ENCODE peak calls at places on chromosomes 1 and 21, in six cellular contexts. One of them, this sample, is unnamed.
A peak's percentile ranks its signal among the peaks of the same experiment; 100 is the strongest.

GRCh38 chr1:12464627-12465056 is 153.4 kb downstream of the DHRS3 start:
- DNase-seq in left ventricle myocardium inferior: no peak
- DNase-seq in Peyer's patch: no peak
- DNase-seq in activated B cell treated with CpG ODN at 0.5 μM for 24 hours: no peak
- DNase-seq in A549: no peak
- DNase-seq in hepatocyte: peak; percentile 60
- DNase-seq in this sample: no peak

GRCh38 chr1:76390451-76390850 is 315.9 kb downstream of the ST6GALNAC3 start:
- DNase-seq in hepatocyte: peak; percentile 7
- DNase-seq in left ventricle myocardium inferior: no peak
- DNase-seq in activated B cell treated with CpG ODN at 0.5 μM for 24 hours: no peak
- DNase-seq in Peyer's patch: no peak
- DNase-seq in A549: no peak
- DNase-seq in this sample: no peak

GRCh38 chr1:118485757-118486156 is 300.7 kb upstream of the SPAG17 start:
- DNase-seq in activated B cell treated with CpG ODN at 0.5 μM for 24 hours: no peak
- DNase-seq in hepatocyte: no peak
- DNase-seq in Peyer's patch: no peak
- DNase-seq in A549: no peak
- DNase-seq in left ventricle myocardium inferior: no peak
- DNase-seq in this sample: no peak

GRCh38 chr1:221272940-221273339 is 393.7 kb downstream of the HLX start:
- DNase-seq in A549: peak; percentile 20
- DNase-seq in left ventricle myocardium inferior: no peak
- DNase-seq in Peyer's patch: no peak
- DNase-seq in hepatocyte: no peak
- DNase-seq in activated B cell treated with CpG ODN at 0.5 μM for 24 hours: no peak
- DNase-seq in this sample: no peak

GRCh38 chr1:235069577-235070563 is 58.8 kb downstream of the TOMM20 start:
- DNase-seq in left ventricle myocardium inferior: peak; percentile 55
- DNase-seq in activated B cell treated with CpG ODN at 0.5 μM for 24 hours: no peak
- DNase-seq in hepatocyte: peak; percentile 42
- DNase-seq in Peyer's patch: no peak
- DNase-seq in A549: peak; percentile 93
- DNase-seq in this sample: no peak

GRCh38 chr1:112971006-112971405 is 15.0 kb upstream of the SLC16A1 start:
- DNase-seq in Peyer's patch: no peak
- DNase-seq in hepatocyte: no peak
- DNase-seq in left ventricle myocardium inferior: no peak
- DNase-seq in A549: no peak
- DNase-seq in activated B cell treated with CpG ODN at 0.5 μM for 24 hours: no peak
- DNase-seq in this sample: no peak

GRCh38 chr1:104629589-104629988 is 879.9 kb downstream of the AMY1C start:
- DNase-seq in activated B cell treated with CpG ODN at 0.5 μM for 24 hours: no peak
- DNase-seq in left ventricle myocardium inferior: no peak
- DNase-seq in Peyer's patch: no peak
- DNase-seq in A549: no peak
- DNase-seq in hepatocyte: no peak
- DNase-seq in this sample: no peak

GRCh38 chr1:27418786-27419185 is 26.4 kb downstream of the GPR3 start:
- DNase-seq in A549: no peak
- DNase-seq in Peyer's patch: no peak
- DNase-seq in left ventricle myocardium inferior: no peak
- DNase-seq in activated B cell treated with CpG ODN at 0.5 μM for 24 hours: no peak
- DNase-seq in hepatocyte: no peak
- DNase-seq in this sample: no peak

GRCh38 chr1:203129501-203130231 is 2.1 kb downstream of the ADORA1 start:
- DNase-seq in activated B cell treated with CpG ODN at 0.5 μM for 24 hours: no peak
- DNase-seq in left ventricle myocardium inferior: peak; percentile 76
- DNase-seq in hepatocyte: no peak
- DNase-seq in A549: no peak
- DNase-seq in Peyer's patch: no peak
- DNase-seq in this sample: no peak

GRCh38 chr1:19007491-19008441 is 51.3 kb upstream of the IFFO2 start:
- DNase-seq in A549: peak; percentile 92
- DNase-seq in activated B cell treated with CpG ODN at 0.5 μM for 24 hours: no peak
- DNase-seq in left ventricle myocardium inferior: no peak
- DNase-seq in Peyer's patch: no peak
- DNase-seq in hepatocyte: no peak
- DNase-seq in this sample: no peak

GRCh38 chr1:97814121-97814520 is 106.7 kb downstream of the DPYD start:
- DNase-seq in left ventricle myocardium inferior: no peak
- DNase-seq in A549: no peak
- DNase-seq in Peyer's patch: no peak
- DNase-seq in hepatocyte: no peak
- DNase-seq in activated B cell treated with CpG ODN at 0.5 μM for 24 hours: no peak
- DNase-seq in this sample: no peak

GRCh38 chr1:17274186-17275170 is 25.6 kb downstream of the PADI3 start:
- DNase-seq in activated B cell treated with CpG ODN at 0.5 μM for 24 hours: no peak
- DNase-seq in A549: peak; percentile 69
- DNase-seq in left ventricle myocardium inferior: no peak
- DNase-seq in hepatocyte: peak; percentile 35
- DNase-seq in Peyer's patch: no peak
- DNase-seq in this sample: peak; percentile 62

GRCh38 chr1:6002714-6003501 is 10.7 kb upstream of the NPHP4 start:
- DNase-seq in A549: no peak
- DNase-seq in hepatocyte: no peak
- DNase-seq in activated B cell treated with CpG ODN at 0.5 μM for 24 hours: no peak
- DNase-seq in Peyer's patch: no peak
- DNase-seq in left ventricle myocardium inferior: peak; percentile 77
- DNase-seq in this sample: no peak

GRCh38 chr1:16248603-16249534 is 11.9 kb upstream of the CPLANE2 start:
- DNase-seq in hepatocyte: peak; percentile 78
- DNase-seq in Peyer's patch: peak; percentile 27
- DNase-seq in A549: no peak
- DNase-seq in activated B cell treated with CpG ODN at 0.5 μM for 24 hours: no peak
- DNase-seq in left ventricle myocardium inferior: peak; percentile 86
- DNase-seq in this sample: no peak

GRCh38 chr21:28392436-28392835 is 600.2 kb downstream of the LTN1 start:
- DNase-seq in left ventricle myocardium inferior: no peak
- DNase-seq in A549: no peak
- DNase-seq in Peyer's patch: no peak
- DNase-seq in activated B cell treated with CpG ODN at 0.5 μM for 24 hours: no peak
- DNase-seq in hepatocyte: peak; percentile 10
- DNase-seq in this sample: no peak

GRCh38 chr1:240356568-240356967 is 255.4 kb downstream of the GREM2 start:
- DNase-seq in A549: no peak
- DNase-seq in hepatocyte: no peak
- DNase-seq in Peyer's patch: no peak
- DNase-seq in left ventricle myocardium inferior: no peak
- DNase-seq in activated B cell treated with CpG ODN at 0.5 μM for 24 hours: no peak
- DNase-seq in this sample: no peak

GRCh38 chr1:156091610-156092009 is 9.3 kb upstream of the MEX3A start:
- DNase-seq in left ventricle myocardium inferior: no peak
- DNase-seq in hepatocyte: no peak
- DNase-seq in A549: no peak
- DNase-seq in activated B cell treated with CpG ODN at 0.5 μM for 24 hours: no peak
- DNase-seq in Peyer's patch: no peak
- DNase-seq in this sample: no peak

GRCh38 chr1:9260086-9260766 is 25.7 kb downstream of the H6PD start:
- DNase-seq in activated B cell treated with CpG ODN at 0.5 μM for 24 hours: no peak
- DNase-seq in A549: peak; percentile 34
- DNase-seq in hepatocyte: no peak
- DNase-seq in left ventricle myocardium inferior: no peak
- DNase-seq in Peyer's patch: no peak
- DNase-seq in this sample: no peak

GRCh38 chr1:109392788-109393580 is 4.7 kb downstream of the SORT1 start:
- DNase-seq in hepatocyte: peak; percentile 74
- DNase-seq in Peyer's patch: peak; percentile 21
- DNase-seq in left ventricle myocardium inferior: peak; percentile 74
- DNase-seq in A549: peak; percentile 18
- DNase-seq in activated B cell treated with CpG ODN at 0.5 μM for 24 hours: no peak
- DNase-seq in this sample: no peak

GRCh38 chr1:193569696-193570269 is 383.4 kb upstream of the B3GALT2 start:
- DNase-seq in activated B cell treated with CpG ODN at 0.5 μM for 24 hours: no peak
- DNase-seq in left ventricle myocardium inferior: no peak
- DNase-seq in Peyer's patch: no peak
- DNase-seq in A549: no peak
- DNase-seq in hepatocyte: no peak
- DNase-seq in this sample: no peak

GRCh38 chr1:72230746-72231145 is 51.6 kb downstream of the NEGR1 start:
- DNase-seq in left ventricle myocardium inferior: no peak
- DNase-seq in Peyer's patch: no peak
- DNase-seq in hepatocyte: no peak
- DNase-seq in A549: no peak
- DNase-seq in activated B cell treated with CpG ODN at 0.5 μM for 24 hours: no peak
- DNase-seq in this sample: no peak

GRCh38 chr1:203204776-203205175 is 18.3 kb upstream of the CHI3L1 start:
- DNase-seq in left ventricle myocardium inferior: no peak
- DNase-seq in A549: no peak
- DNase-seq in activated B cell treated with CpG ODN at 0.5 μM for 24 hours: no peak
- DNase-seq in Peyer's patch: no peak
- DNase-seq in hepatocyte: no peak
- DNase-seq in this sample: no peak

GRCh38 chr1:30397576-30397975 is 325.8 kb downstream of the MATN1 start:
- DNase-seq in hepatocyte: no peak
- DNase-seq in activated B cell treated with CpG ODN at 0.5 μM for 24 hours: no peak
- DNase-seq in left ventricle myocardium inferior: no peak
- DNase-seq in A549: no peak
- DNase-seq in Peyer's patch: no peak
- DNase-seq in this sample: peak; percentile 33

GRCh38 chr1:26089125-26089524 is 21.7 kb upstream of the TRIM63 start:
- DNase-seq in Peyer's patch: no peak
- DNase-seq in activated B cell treated with CpG ODN at 0.5 μM for 24 hours: no peak
- DNase-seq in left ventricle myocardium inferior: no peak
- DNase-seq in A549: no peak
- DNase-seq in hepatocyte: no peak
- DNase-seq in this sample: no peak

GRCh38 chr21:30044447-30045064 is 104.8 kb upstream of the GRIK1 start:
- DNase-seq in left ventricle myocardium inferior: no peak
- DNase-seq in activated B cell treated with CpG ODN at 0.5 μM for 24 hours: no peak
- DNase-seq in A549: peak; percentile 6
- DNase-seq in hepatocyte: peak; percentile 50
- DNase-seq in Peyer's patch: no peak
- DNase-seq in this sample: no peak

GRCh38 chr1:205541161-205541886 is 36.9 kb downstream of the CDK18 start:
- DNase-seq in hepatocyte: no peak
- DNase-seq in left ventricle myocardium inferior: no peak
- DNase-seq in Peyer's patch: no peak
- DNase-seq in activated B cell treated with CpG ODN at 0.5 μM for 24 hours: no peak
- DNase-seq in A549: no peak
- DNase-seq in this sample: no peak

GRCh38 chr1:91226741-91227140 is 177.9 kb downstream of the HFM1 start:
- DNase-seq in left ventricle myocardium inferior: no peak
- DNase-seq in hepatocyte: no peak
- DNase-seq in activated B cell treated with CpG ODN at 0.5 μM for 24 hours: no peak
- DNase-seq in A549: no peak
- DNase-seq in Peyer's patch: no peak
- DNase-seq in this sample: no peak

GRCh38 chr1:234108921-234109320 is 204.4 kb downstream of the SLC35F3 start:
- DNase-seq in A549: peak; percentile 81
- DNase-seq in Peyer's patch: no peak
- DNase-seq in hepatocyte: peak; percentile 19
- DNase-seq in left ventricle myocardium inferior: no peak
- DNase-seq in activated B cell treated with CpG ODN at 0.5 μM for 24 hours: no peak
- DNase-seq in this sample: no peak

GRCh38 chr1:28301368-28302174 is 27.3 kb upstream of the MED18 start:
- DNase-seq in hepatocyte: no peak
- DNase-seq in Peyer's patch: no peak
- DNase-seq in A549: no peak
- DNase-seq in activated B cell treated with CpG ODN at 0.5 μM for 24 hours: no peak
- DNase-seq in left ventricle myocardium inferior: no peak
- DNase-seq in this sample: no peak

GRCh38 chr1:22137006-22137720 is 5.7 kb downstream of the WNT4 start:
- DNase-seq in A549: no peak
- DNase-seq in activated B cell treated with CpG ODN at 0.5 μM for 24 hours: no peak
- DNase-seq in Peyer's patch: no peak
- DNase-seq in left ventricle myocardium inferior: no peak
- DNase-seq in hepatocyte: peak; percentile 49
- DNase-seq in this sample: no peak

GRCh38 chr1:10632691-10633090 is 157.9 kb downstream of the PEX14 start:
- DNase-seq in Peyer's patch: no peak
- DNase-seq in activated B cell treated with CpG ODN at 0.5 μM for 24 hours: no peak
- DNase-seq in hepatocyte: no peak
- DNase-seq in A549: no peak
- DNase-seq in left ventricle myocardium inferior: no peak
- DNase-seq in this sample: no peak

GRCh38 chr1:9867408-9868243 is 42.4 kb downstream of the CTNNBIP1 start:
- DNase-seq in hepatocyte: peak; percentile 86
- DNase-seq in A549: peak; percentile 57
- DNase-seq in left ventricle myocardium inferior: peak; percentile 76
- DNase-seq in activated B cell treated with CpG ODN at 0.5 μM for 24 hours: peak; percentile 79
- DNase-seq in Peyer's patch: peak; percentile 85
- DNase-seq in this sample: peak; percentile 74

GRCh38 chr1:226798427-226799411 is 59.6 kb upstream of the ITPKB start:
- DNase-seq in activated B cell treated with CpG ODN at 0.5 μM for 24 hours: no peak
- DNase-seq in hepatocyte: no peak
- DNase-seq in Peyer's patch: peak; percentile 75
- DNase-seq in A549: no peak
- DNase-seq in left ventricle myocardium inferior: no peak
- DNase-seq in this sample: no peak

GRCh38 chr1:54945393-54945936 is 35.0 kb upstream of the TMEM61 start:
- DNase-seq in Peyer's patch: no peak
- DNase-seq in left ventricle myocardium inferior: no peak
- DNase-seq in hepatocyte: no peak
- DNase-seq in activated B cell treated with CpG ODN at 0.5 μM for 24 hours: no peak
- DNase-seq in A549: peak; percentile 18
- DNase-seq in this sample: peak; percentile 47
- TF ChIP-seq CTCF in Peyer's patch: no peak
- TF ChIP-seq CTCF in left ventricle myocardium inferior: peak; percentile 4
- TF ChIP-seq CTCF in hepatocyte: no peak
- TF ChIP-seq CTCF in activated B cell treated with CpG ODN at 0.5 μM for 24 hours: no peak
- TF ChIP-seq CTCF in A549: no peak
- TF ChIP-seq CTCF in this sample: peak; percentile 40

DNA sequence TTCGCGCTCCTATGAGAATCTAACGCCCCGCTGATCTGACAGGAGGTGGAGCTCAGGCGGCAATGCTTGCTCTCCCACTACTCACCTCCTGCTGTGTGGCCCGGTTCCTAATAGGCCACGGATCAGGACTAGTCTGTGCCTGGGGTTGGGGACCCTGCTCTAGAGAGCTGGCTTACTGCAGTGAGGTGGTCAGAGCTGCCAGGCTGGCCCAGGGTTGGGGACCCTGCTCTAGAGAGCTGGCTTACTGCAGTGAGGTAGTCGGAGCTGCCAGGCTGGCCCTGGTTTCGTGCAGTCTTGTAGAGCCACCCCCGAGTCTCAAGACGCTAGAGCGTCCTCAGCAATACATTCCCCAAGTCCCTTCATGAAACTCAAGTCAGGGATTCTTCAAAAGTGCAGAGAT is 27.5 kb downstream of the SLC37A1 start:
- DNase-seq in Peyer's patch: no peak
- DNase-seq in left ventricle myocardium inferior: no peak
- DNase-seq in hepatocyte: no peak
- DNase-seq in A549: no peak
- DNase-seq in activated B cell treated with CpG ODN at 0.5 μM for 24 hours: no peak
- DNase-seq in this sample: no peak
- TF ChIP-seq CTCF in Peyer's patch: no peak
- TF ChIP-seq CTCF in left ventricle myocardium inferior: no peak
- TF ChIP-seq CTCF in hepatocyte: no peak
- TF ChIP-seq CTCF in A549: no peak
- TF ChIP-seq CTCF in activated B cell treated with CpG ODN at 0.5 μM for 24 hours: no peak
- TF ChIP-seq CTCF in this sample: no peak

GRCh38 chr1:36342426-36343185 is 19.2 kb upstream of the EVA1B start:
- DNase-seq in activated B cell treated with CpG ODN at 0.5 μM for 24 hours: peak; percentile 47
- DNase-seq in hepatocyte: peak; percentile 52
- DNase-seq in Peyer's patch: peak; percentile 55
- DNase-seq in A549: peak; percentile 61
- DNase-seq in left ventricle myocardium inferior: no peak
- DNase-seq in this sample: no peak
- TF ChIP-seq CTCF in activated B cell treated with CpG ODN at 0.5 μM for 24 hours: no peak
- TF ChIP-seq CTCF in hepatocyte: peak; percentile 50
- TF ChIP-seq CTCF in Peyer's patch: peak; percentile 62
- TF ChIP-seq CTCF in A549: peak; percentile 79
- TF ChIP-seq CTCF in left ventricle myocardium inferior: peak; percentile 77
- TF ChIP-seq CTCF in this sample: peak; percentile 75

GRCh38 chr1:110462964-110463363 is 12.0 kb downstream of the PROK1 start:
- DNase-seq in hepatocyte: no peak
- DNase-seq in A549: no peak
- DNase-seq in Peyer's patch: no peak
- DNase-seq in activated B cell treated with CpG ODN at 0.5 μM for 24 hours: no peak
- DNase-seq in left ventricle myocardium inferior: no peak
- DNase-seq in this sample: no peak
- TF ChIP-seq CTCF in hepatocyte: peak; percentile 32
- TF ChIP-seq CTCF in A549: peak; percentile 16
- TF ChIP-seq CTCF in Peyer's patch: no peak
- TF ChIP-seq CTCF in activated B cell treated with CpG ODN at 0.5 μM for 24 hours: no peak
- TF ChIP-seq CTCF in left ventricle myocardium inferior: no peak
- TF ChIP-seq CTCF in this sample: no peak

This sample was measured in CD14-positive monocyte.